ENCODE peak calls at places on chromosomes 2 and 18, in nine cellular contexts. L, O, J, W, Q, M, X, U and K are unnamed samples.

GRCh38 chr2:154477319-154477718 is 221.2 kb upstream of the KCNJ3 start:
- DNase-seq in L (no peak), O (no peak), J (no peak), W (no peak), Q (no peak), M (no peak), X (no peak), U (no peak), K (no peak)

GRCh38 chr2:235746257-235746934 is 252.6 kb downstream of the AGAP1 start:
- DNase-seq in L (peak), O (peak), J (peak), W (peak), Q (peak), M (peak), X (peak), U (peak), K (peak)

GRCh38 chr2:74679615-74680014 is 25.6 kb downstream of the SEMA4F start:
- DNase-seq in L (no peak), O (no peak), J (no peak), W (no peak), Q (no peak), M (no peak), X (no peak), U (no peak), K (no peak)

GRCh38 chr2:157439792-157440186 is 4.1 kb downstream of the CYTIP start:
- DNase-seq in L (no peak), O (no peak), J (no peak), W (no peak), Q (no peak), M (no peak), X (no peak), U (no peak), K (no peak)

GRCh38 chr2:9758741-9759140 is 84.5 kb upstream of the TAF1B start:
- DNase-seq in L (no peak), O (no peak), J (no peak), W (no peak), Q (no peak), M (no peak), X (no peak), U (no peak), K (no peak)

GRCh38 chr2:169468841-169469240 is 10.5 kb upstream of the BBS5 start:
- DNase-seq in L (no peak), O (no peak), J (no peak), W (no peak), Q (no peak), M (no peak), X (no peak), U (no peak), K (no peak)

GRCh38 chr2:10400978-10401951 is 46.9 kb downstream of the ODC1 start:
- DNase-seq in L (no peak), O (no peak), J (no peak), W (no peak), Q (no peak), M (no peak), X (no peak), U (peak), K (no peak)

GRCh38 chr2:55038428-55038827 is 11.8 kb downstream of the RTN4 start:
- DNase-seq in L (no peak), O (no peak), J (no peak), W (no peak), Q (no peak), M (no peak), X (no peak), U (no peak), K (peak)

GRCh38 chr18:63286926-63287325 is 32.6 kb downstream of the BCL2 start:
- DNase-seq in L (no peak), O (no peak), J (no peak), W (no peak), Q (no peak), M (no peak), X (no peak), U (no peak), K (no peak)

GRCh38 chr2:16195681-16196070 is 255.3 kb downstream of the MYCN start:
- DNase-seq in L (no peak), O (no peak), J (no peak), W (no peak), Q (no peak), M (no peak), X (no peak), U (no peak), K (no peak)

GRCh38 chr2:79138385-79138784 is 18.1 kb downstream of the REG1A start:
- DNase-seq in L (no peak), O (no peak), J (no peak), W (no peak), Q (no peak), M (no peak), X (no peak), U (no peak), K (no peak)

GRCh38 chr2:109242222-109242653 is 113.2 kb downstream of the SH3RF3 start:
- DNase-seq in L (no peak), O (peak), J (no peak), W (no peak), Q (no peak), M (no peak), X (no peak), U (no peak), K (no peak)

GRCh38 chr2:186570587-186570986 is 19.3 kb upstream of the ITGAV start:
- DNase-seq in L (no peak), O (peak), J (no peak), W (no peak), Q (no peak), M (no peak), X (no peak), U (no peak), K (peak)

GRCh38 chr2:60818272-60818671 is 62.2 kb downstream of the PAPOLG start:
- DNase-seq in L (no peak), O (no peak), J (no peak), W (peak), Q (no peak), M (no peak), X (no peak), U (no peak), K (no peak)